ENCODE peak calls at places on chromosomes 6 and 20, in five cellular contexts. F, S, G, C and X are unnamed samples. For H3K4me1, the result is how much of the 10 kb centered on the place peaks cover.

GRCh38 chr6:167676666-167677421 is 149.9 kb upstream of the AFDN start:
- DNase-seq in F (no peak), C (no peak), S (peak), G (no peak), X (peak)

GRCh38 chr6:14924126-14925024 is 321.5 kb upstream of the JARID2 start:
- DNase-seq in S (no peak), C (peak), F (no peak), G (no peak), X (no peak)

GRCh38 chr6:164331026-164331425 is 916.5 kb downstream of the QKI start:
- DNase-seq in S (no peak), F (no peak), G (no peak), C (no peak), X (peak)

GRCh38 chr20:6651016-6651415 is 116.5 kb upstream of the BMP2 start:
- DNase-seq in S (no peak), G (no peak), F (no peak), C (no peak), X (no peak)

GRCh38 chr20:25257756-25258462 is 10.0 kb downstream of the PYGB start:
- DNase-seq in C (no peak), G (peak), F (no peak), S (no peak), X (no peak)

GRCh38 chr6:1610497-1611321 is 994 bp downstream of the FOXC1 start:
- DNase-seq in C (no peak), S (peak), G (no peak), F (peak), X (peak)

GRCh38 chr6:26366504-26366903 is 1.5 kb downstream of the BTN3A2 start:
- DNase-seq in G (no peak), S (no peak), F (no peak), C (no peak), X (no peak)

GRCh38 chr6:37258405-37258704 is 411 bp upstream of the TMEM217 start:
- DNase-seq in S (no peak), F (no peak), G (no peak), C (no peak), X (no peak)

GRCh38 chr6:125539892-125540291 is 209.5 kb upstream of the HEY2 start:
- DNase-seq in S (no peak), C (no peak), F (no peak), G (no peak), X (no peak)

GRCh38 chr6:117558818-117559217 is 43.5 kb downstream of the GOPC start:
- DNase-seq in S (no peak), F (no peak), C (no peak), G (no peak), X (no peak)

GRCh38 chr6:117531346-117531745 is 48.9 kb downstream of the DCBLD1 start:
- DNase-seq in G (no peak), C (no peak), F (no peak), S (no peak), X (no peak)

GRCh38 chr6:32267035-32267434 is 43.2 kb upstream of the NOTCH4 start:
- DNase-seq in G (no peak), S (no peak), F (no peak), C (no peak), X (no peak)

GRCh38 chr6:77015350-77015749 is 447.9 kb downstream of the HTR1B start:
- DNase-seq in C (no peak), G (no peak), S (no peak), F (no peak), X (peak)

GRCh38 chr6:155264704-155265320 is 999 bp downstream of the CLDN20 start:
- DNase-seq in G (no peak), C (no peak), S (no peak), F (no peak), X (peak)

GRCh38 chr6:34671801-34672656 is 24.5 kb downstream of the ILRUN start:
- DNase-seq in F (no peak), C (no peak), S (no peak), G (peak), X (peak)

GRCh38 chr6:6565488-6565887 is 23.0 kb upstream of the LY86 start:
- DNase-seq in C (no peak), G (no peak), S (no peak), F (no peak), X (no peak)

GRCh38 chr6:170200458-170200891 is 90.4 kb downstream of the DLL1 start:
- DNase-seq in S (no peak), C (peak), G (no peak), F (no peak), X (no peak)

GRCh38 chr20:22106308-22106938 is 401.0 kb downstream of the PAX1 start:
- DNase-seq in F (peak), S (peak), G (no peak), C (no peak), X (no peak)

GRCh38 chr6:19501737-19502245 is 335.4 kb upstream of the ID4 start:
- DNase-seq in G (no peak), C (no peak), F (no peak), S (no peak), X (no peak)

GRCh38 chr20:5731753-5732366 is 18.3 kb upstream of the SHLD1 start:
- DNase-seq in S (no peak), C (no peak), F (no peak), G (no peak), X (no peak)

GRCh38 chr20:41222703-41223102 is 85.4 kb downstream of the PLCG1 start:
- DNase-seq in G (no peak), C (no peak), S (no peak), F (no peak), X (no peak)

GRCh38 chr20:52889225-52889624 is 82.9 kb upstream of the TSHZ2 start:
- DNase-seq in S (no peak), F (no peak), C (no peak), G (no peak), X (no peak)

GRCh38 chr6:79431469-79431868 is 105.8 kb downstream of the LCA5 start:
- DNase-seq in F (peak), S (peak), C (no peak), G (no peak), X (no peak)
- TF ChIP-seq JUN in F (no peak), S (no peak), C (no peak), G (no peak), X (no peak)

GRCh38 chr20:32478576-32478975 is 106.6 kb downstream of the NOL4L start:
- DNase-seq in G (no peak), S (no peak), C (no peak), F (no peak), X (no peak)

GRCh38 chr20:32480361-32481199 is 104.6 kb downstream of the NOL4L start:
- DNase-seq in F (no peak), C (no peak), G (no peak), S (no peak), X (peak)

GRCh38 chr20:32481311-32482103 is 103.6 kb downstream of the NOL4L start:
- DNase-seq in G (no peak), S (no peak), F (no peak), C (no peak), X (peak)

GRCh38 chr20:32479012-32479411 is 106.1 kb downstream of the NOL4L start:
- DNase-seq in S (no peak), F (no peak), C (no peak), G (no peak), X (no peak)

DNA sequence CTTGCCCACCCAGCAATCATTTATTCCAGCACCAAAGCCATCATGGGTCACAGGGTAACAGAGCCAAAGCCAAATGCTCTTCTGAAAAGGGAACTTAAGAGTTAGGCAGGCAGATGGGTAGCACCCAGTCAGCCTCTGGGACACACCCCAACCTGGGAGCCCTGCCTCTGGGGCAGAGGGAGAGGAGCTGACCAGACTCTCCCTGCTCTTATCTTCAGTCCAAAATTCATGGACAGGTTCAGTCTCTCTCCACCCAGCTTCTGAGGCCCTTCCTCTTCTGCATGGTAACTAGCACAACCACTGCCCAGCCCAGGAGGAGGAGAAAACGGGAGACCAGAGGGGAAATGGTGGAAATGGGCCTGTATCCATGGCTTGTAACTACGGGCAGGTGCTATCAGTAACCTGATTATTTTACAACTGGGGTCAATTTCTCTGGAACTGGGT is 105.4 kb downstream of the NOL4L start:
- DNase-seq in F (no peak), C (no peak), G (no peak), S (no peak), X (no peak)
- H3K4me1 ChIP-seq in F (under half), C (under half), G (half or more), S (half or more), X (half or more)

GRCh38 chr6:159174263-159174974 is 5.2 kb downstream of the FNDC1 start:
- DNase-seq in G (peak), F (peak), C (peak), S (peak), X (peak)
- TF ChIP-seq JUN in G (no peak), F (no peak), C (peak), S (no peak), X (no peak)

GRCh38 chr6:56734334-56734733 is 91.6 kb upstream of the DST start:
- DNase-seq in G (no peak), F (no peak), S (no peak), C (no peak), X (no peak)
- H3K4me1 ChIP-seq in G (under half), F (half or more), S (under half), C (under half), X (under half)